ENCODE peak calls at places on chromosomes 11 and 22, in seven cellular contexts. One of them, this sample, is unnamed. For H3K4me1, the result is how much of the 10 kb centered on the place peaks cover.

GRCh38 chr11:130999086-130999485 is 82.8 kb upstream of the SNX19 start:
- DNase-seq in aorta: no peak
- DNase-seq in IMR-90: peak
- DNase-seq in psoas muscle: no peak
- DNase-seq in HCT116: no peak
- DNase-seq in fibroblast of lung: peak
- DNase-seq in tibial nerve: no peak
- DNase-seq in this sample: no peak

GRCh38 chr22:49962751-49963646 is 2.4 kb downstream of the PIM3 start:
- DNase-seq in HCT116: no peak
- DNase-seq in psoas muscle: peak
- DNase-seq in tibial nerve: peak
- DNase-seq in fibroblast of lung: no peak
- DNase-seq in IMR-90: no peak
- DNase-seq in aorta: peak
- DNase-seq in this sample: peak

GRCh38 chr22:46010951-46011626 is 34.1 kb upstream of the WNT7B start:
- DNase-seq in HCT116: no peak
- DNase-seq in aorta: no peak
- DNase-seq in tibial nerve: no peak
- DNase-seq in fibroblast of lung: no peak
- DNase-seq in psoas muscle: peak
- DNase-seq in IMR-90: no peak
- DNase-seq in this sample: no peak

GRCh38 chr11:79493555-79494171 is 52.8 kb upstream of the TENM4 start:
- DNase-seq in fibroblast of lung: peak
- DNase-seq in psoas muscle: peak
- DNase-seq in IMR-90: peak
- DNase-seq in HCT116: peak
- DNase-seq in aorta: peak
- DNase-seq in tibial nerve: peak
- DNase-seq in this sample: peak

GRCh38 chr11:12258451-12258850 is 118.9 kb upstream of the PARVA start:
- DNase-seq in IMR-90: peak
- DNase-seq in tibial nerve: no peak
- DNase-seq in psoas muscle: no peak
- DNase-seq in aorta: peak
- DNase-seq in HCT116: no peak
- DNase-seq in fibroblast of lung: peak
- DNase-seq in this sample: no peak

GRCh38 chr11:37411289-37411688 is 813.3 kb upstream of the RAG2 start:
- DNase-seq in fibroblast of lung: no peak
- DNase-seq in IMR-90: no peak
- DNase-seq in psoas muscle: no peak
- DNase-seq in HCT116: no peak
- DNase-seq in aorta: no peak
- DNase-seq in tibial nerve: no peak
- DNase-seq in this sample: no peak

GRCh38 chr11:65112226-65112550 is 516 bp downstream of the TM7SF2 start:
- DNase-seq in aorta: no peak
- DNase-seq in tibial nerve: no peak
- DNase-seq in psoas muscle: no peak
- DNase-seq in fibroblast of lung: no peak
- DNase-seq in HCT116: no peak
- DNase-seq in IMR-90: no peak
- DNase-seq in this sample: no peak

GRCh38 chr22:44639891-44640617 is 62.0 kb upstream of the PRR5 start:
- DNase-seq in HCT116: no peak
- DNase-seq in tibial nerve: no peak
- DNase-seq in psoas muscle: no peak
- DNase-seq in IMR-90: no peak
- DNase-seq in fibroblast of lung: no peak
- DNase-seq in aorta: no peak
- DNase-seq in this sample: no peak

GRCh38 chr11:35262735-35263134 is 123.8 kb downstream of the CD44 start:
- DNase-seq in IMR-90: no peak
- DNase-seq in psoas muscle: no peak
- DNase-seq in aorta: no peak
- DNase-seq in tibial nerve: no peak
- DNase-seq in HCT116: no peak
- DNase-seq in fibroblast of lung: no peak
- DNase-seq in this sample: no peak

DNA sequence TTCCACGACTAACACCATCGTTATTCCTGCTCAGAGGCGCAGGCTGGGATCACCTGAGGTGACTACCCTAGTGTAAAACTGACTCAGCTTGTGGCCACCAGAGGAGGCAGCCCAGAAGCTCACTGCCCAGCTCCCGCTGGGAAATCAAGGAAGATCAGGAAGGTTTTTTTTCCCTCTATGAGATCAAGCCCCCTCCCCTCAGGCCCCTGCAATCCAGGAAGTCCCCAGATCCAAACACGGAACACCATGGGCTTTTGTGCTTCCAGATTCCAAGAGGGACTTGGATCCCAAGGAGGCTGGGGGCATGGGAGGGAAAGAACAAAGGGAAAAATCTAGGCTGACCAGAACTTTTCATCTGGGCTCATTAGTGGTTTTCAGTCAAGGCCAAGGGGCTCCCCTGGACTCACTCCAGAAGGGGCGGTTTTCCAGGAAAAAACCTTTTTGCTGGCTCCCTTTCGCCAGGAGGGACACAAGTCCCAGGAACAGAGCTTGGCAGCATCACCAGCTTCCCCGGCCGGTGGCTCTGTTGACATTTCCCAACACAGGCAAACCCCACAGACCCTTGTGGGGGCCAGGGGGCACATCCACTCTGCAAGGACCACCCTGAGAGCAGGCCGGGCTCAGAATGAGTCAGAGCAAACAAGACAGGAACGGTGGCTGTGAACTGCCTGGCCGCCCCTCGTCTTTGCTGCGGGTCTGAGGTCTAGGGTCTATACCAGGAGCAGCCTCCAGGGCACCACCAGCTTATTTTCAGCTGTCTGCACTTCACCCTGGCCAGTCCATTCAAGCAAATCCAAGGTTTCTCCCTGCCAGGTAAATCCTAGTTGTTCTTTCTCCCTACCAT is 36.8 kb downstream of the MYH9 start:
- DNase-seq in tibial nerve: no peak
- DNase-seq in HCT116: no peak
- DNase-seq in fibroblast of lung: peak
- DNase-seq in psoas muscle: no peak
- DNase-seq in IMR-90: peak
- DNase-seq in aorta: no peak
- DNase-seq in this sample: no peak
- H3K4me1 ChIP-seq in tibial nerve: under half
- H3K4me1 ChIP-seq in HCT116: under half
- H3K4me1 ChIP-seq in fibroblast of lung: under half
- H3K4me1 ChIP-seq in psoas muscle: half or more
- H3K4me1 ChIP-seq in IMR-90: under half
- H3K4me1 ChIP-seq in aorta: under half
- H3K4me1 ChIP-seq in this sample: under half

DNA sequence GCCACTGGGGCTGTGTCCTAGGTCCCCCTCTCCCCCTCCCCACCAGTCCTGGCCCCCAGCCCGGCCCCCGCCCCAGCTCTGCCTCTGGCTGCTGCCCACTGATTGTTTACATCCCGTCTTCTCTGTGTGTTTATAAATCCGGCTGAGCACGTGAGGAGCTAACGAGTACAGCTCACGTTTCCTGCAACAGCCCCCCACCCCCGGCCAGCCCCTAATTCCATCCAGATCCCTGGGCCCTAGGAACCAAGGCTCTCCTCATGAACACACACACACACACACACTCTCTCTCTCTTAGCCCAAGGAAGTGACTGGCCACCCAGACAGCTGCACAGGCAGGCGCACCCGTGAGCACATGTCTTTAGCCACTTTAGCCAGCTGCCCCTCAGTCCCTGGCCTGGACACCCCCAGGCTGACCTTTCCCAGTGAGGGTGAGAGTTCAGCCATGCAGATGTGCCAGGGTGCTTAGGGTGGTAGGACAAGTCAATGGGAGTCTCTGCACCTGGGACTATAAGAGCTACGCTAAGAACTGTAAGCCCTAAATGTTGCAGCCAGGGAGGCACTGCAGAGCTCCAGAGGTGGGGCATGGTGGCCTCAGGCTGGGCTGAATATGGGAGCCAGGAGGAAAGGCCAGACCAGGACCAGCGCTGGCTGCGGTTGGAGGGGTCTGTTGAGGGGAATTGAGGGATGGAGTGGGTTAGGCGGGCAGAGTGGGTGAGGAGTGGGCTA is 2.9 kb downstream of the CLCF1 start:
- DNase-seq in aorta: no peak
- DNase-seq in HCT116: no peak
- DNase-seq in fibroblast of lung: peak
- DNase-seq in psoas muscle: no peak
- DNase-seq in tibial nerve: no peak
- DNase-seq in IMR-90: peak
- DNase-seq in this sample: no peak
- H3K4me1 ChIP-seq in aorta: under half
- H3K4me1 ChIP-seq in HCT116: under half
- H3K4me1 ChIP-seq in fibroblast of lung: half or more
- H3K4me1 ChIP-seq in psoas muscle: under half
- H3K4me1 ChIP-seq in tibial nerve: under half
- H3K4me1 ChIP-seq in IMR-90: half or more
- H3K4me1 ChIP-seq in this sample: half or more

DNA sequence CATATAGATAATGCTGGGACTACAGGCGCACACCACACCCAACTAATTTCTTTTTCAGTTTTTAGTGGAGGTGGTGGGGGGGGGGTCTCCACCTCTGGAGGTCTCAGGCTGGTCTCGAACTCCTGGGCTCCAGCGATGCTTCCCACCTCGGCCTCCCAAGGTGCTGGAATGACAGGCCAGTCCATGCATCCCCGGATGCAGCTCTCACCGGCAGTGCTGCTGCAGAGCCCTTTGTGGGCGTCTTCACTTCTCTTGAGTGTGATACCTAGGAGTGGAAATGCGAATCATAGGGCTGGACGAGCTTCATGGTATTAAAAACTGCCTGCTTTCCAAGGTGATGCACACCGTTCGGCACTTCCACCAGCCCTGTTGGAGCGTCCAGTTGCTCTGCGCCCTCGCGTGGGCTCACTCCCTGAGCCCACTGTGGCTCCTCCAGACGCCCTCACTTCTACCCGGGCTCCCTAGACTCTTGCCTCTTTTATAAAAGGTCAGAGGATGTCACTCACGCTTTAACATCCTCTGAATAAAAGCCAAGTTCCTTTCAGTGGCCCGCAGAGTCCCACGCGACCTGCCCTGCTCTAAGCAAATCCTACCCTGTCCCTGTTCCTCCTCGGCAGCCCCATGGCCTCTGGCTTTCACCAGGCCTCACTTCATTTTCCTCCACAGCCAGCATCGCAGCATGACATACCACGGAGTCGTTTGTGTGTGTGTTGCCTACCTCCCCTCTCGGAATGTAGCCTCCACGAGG is 833 bp upstream of the BID start:
- DNase-seq in aorta: no peak
- DNase-seq in fibroblast of lung: no peak
- DNase-seq in psoas muscle: no peak
- DNase-seq in HCT116: no peak
- DNase-seq in IMR-90: no peak
- DNase-seq in tibial nerve: no peak
- DNase-seq in this sample: peak
- H3K4me1 ChIP-seq in aorta: under half
- H3K4me1 ChIP-seq in fibroblast of lung: under half
- H3K4me1 ChIP-seq in psoas muscle: under half
- H3K4me1 ChIP-seq in HCT116: under half
- H3K4me1 ChIP-seq in IMR-90: under half
- H3K4me1 ChIP-seq in tibial nerve: under half
- H3K4me1 ChIP-seq in this sample: under half

GRCh38 chr11:116931206-116931953 is 94.0 kb upstream of the APOA1 start:
- DNase-seq in fibroblast of lung: peak
- DNase-seq in IMR-90: peak
- DNase-seq in HCT116: no peak
- DNase-seq in psoas muscle: no peak
- DNase-seq in tibial nerve: no peak
- DNase-seq in aorta: no peak
- DNase-seq in this sample: peak
- H3K4me1 ChIP-seq in fibroblast of lung: under half
- H3K4me1 ChIP-seq in IMR-90: under half
- H3K4me1 ChIP-seq in HCT116: under half
- H3K4me1 ChIP-seq in psoas muscle: under half
- H3K4me1 ChIP-seq in tibial nerve: under half
- H3K4me1 ChIP-seq in aorta: under half
- H3K4me1 ChIP-seq in this sample: under half

This sample was measured in Peyer's patch.